ENCODE peak calls at places on chromosomes 16 and 17, in ten cellular contexts. One of them, this sample, is unnamed.

GRCh38 chr16:17283022-17283421 is 187.7 kb downstream of the XYLT1 start:
- DNase-seq in body of pancreas: no peak
- DNase-seq in globus pallidus: no peak
- DNase-seq in mucosa of descending colon: no peak
- DNase-seq in mesendoderm: no peak
- DNase-seq in PC-9: no peak
- DNase-seq in NCI-H1436: no peak
- DNase-seq in AG08395: no peak
- DNase-seq in HEK293T: no peak
- DNase-seq in CD8-positive, alpha-beta memory T cell: no peak
- DNase-seq in this sample: no peak

GRCh38 chr17:51795401-51795800 is 363.1 kb downstream of the CA10 start:
- DNase-seq in CD8-positive, alpha-beta memory T cell: no peak
- DNase-seq in mesendoderm: no peak
- DNase-seq in AG08395: no peak
- DNase-seq in mucosa of descending colon: no peak
- DNase-seq in body of pancreas: no peak
- DNase-seq in PC-9: no peak
- DNase-seq in NCI-H1436: no peak
- DNase-seq in globus pallidus: no peak
- DNase-seq in HEK293T: no peak
- DNase-seq in this sample: no peak

GRCh38 chr16:10314811-10315210 is 71.0 kb upstream of the ATF7IP2 start:
- DNase-seq in PC-9: no peak
- DNase-seq in mesendoderm: peak
- DNase-seq in AG08395: no peak
- DNase-seq in CD8-positive, alpha-beta memory T cell: no peak
- DNase-seq in HEK293T: no peak
- DNase-seq in globus pallidus: peak
- DNase-seq in NCI-H1436: no peak
- DNase-seq in mucosa of descending colon: no peak
- DNase-seq in body of pancreas: no peak
- DNase-seq in this sample: no peak

GRCh38 chr17:49002766-49003165 is 5.6 kb downstream of the IGF2BP1 start:
- DNase-seq in CD8-positive, alpha-beta memory T cell: no peak
- DNase-seq in AG08395: no peak
- DNase-seq in HEK293T: no peak
- DNase-seq in mucosa of descending colon: no peak
- DNase-seq in PC-9: no peak
- DNase-seq in mesendoderm: no peak
- DNase-seq in body of pancreas: no peak
- DNase-seq in globus pallidus: no peak
- DNase-seq in NCI-H1436: no peak
- DNase-seq in this sample: no peak

GRCh38 chr17:6643460-6644125 is 2.7 kb downstream of the TXNDC17 start:
- DNase-seq in CD8-positive, alpha-beta memory T cell: no peak
- DNase-seq in globus pallidus: no peak
- DNase-seq in body of pancreas: no peak
- DNase-seq in AG08395: peak
- DNase-seq in NCI-H1436: no peak
- DNase-seq in mesendoderm: no peak
- DNase-seq in PC-9: no peak
- DNase-seq in mucosa of descending colon: no peak
- DNase-seq in HEK293T: no peak
- DNase-seq in this sample: no peak

GRCh38 chr17:64780096-64781012 is 118.2 kb upstream of the SMURF2 start:
- DNase-seq in body of pancreas: peak
- DNase-seq in HEK293T: no peak
- DNase-seq in PC-9: peak
- DNase-seq in globus pallidus: no peak
- DNase-seq in mucosa of descending colon: peak
- DNase-seq in CD8-positive, alpha-beta memory T cell: peak
- DNase-seq in AG08395: no peak
- DNase-seq in mesendoderm: peak
- DNase-seq in NCI-H1436: peak
- DNase-seq in this sample: no peak

GRCh38 chr16:85579199-85579598 is 33.9 kb upstream of the GSE1 start:
- DNase-seq in NCI-H1436: no peak
- DNase-seq in AG08395: no peak
- DNase-seq in mucosa of descending colon: no peak
- DNase-seq in globus pallidus: no peak
- DNase-seq in HEK293T: no peak
- DNase-seq in PC-9: no peak
- DNase-seq in CD8-positive, alpha-beta memory T cell: no peak
- DNase-seq in mesendoderm: peak
- DNase-seq in body of pancreas: no peak
- DNase-seq in this sample: no peak

GRCh38 chr16:27189335-27189972 is 13.9 kb upstream of the KDM8 start:
- DNase-seq in mesendoderm: peak
- DNase-seq in mucosa of descending colon: no peak
- DNase-seq in CD8-positive, alpha-beta memory T cell: no peak
- DNase-seq in globus pallidus: no peak
- DNase-seq in HEK293T: no peak
- DNase-seq in NCI-H1436: no peak
- DNase-seq in AG08395: no peak
- DNase-seq in PC-9: no peak
- DNase-seq in body of pancreas: peak
- DNase-seq in this sample: no peak

GRCh38 chr17:83183150-83183820 is 103.9 kb downstream of the METRNL start:
- DNase-seq in mesendoderm: no peak
- DNase-seq in globus pallidus: no peak
- DNase-seq in mucosa of descending colon: peak
- DNase-seq in PC-9: no peak
- DNase-seq in HEK293T: no peak
- DNase-seq in NCI-H1436: no peak
- DNase-seq in AG08395: no peak
- DNase-seq in body of pancreas: peak
- DNase-seq in CD8-positive, alpha-beta memory T cell: no peak
- DNase-seq in this sample: no peak

GRCh38 chr17:17836250-17836817 is 452 bp downstream of the SREBF1 start:
- DNase-seq in HEK293T: peak
- DNase-seq in globus pallidus: peak
- DNase-seq in mucosa of descending colon: peak
- DNase-seq in mesendoderm: peak
- DNase-seq in PC-9: peak
- DNase-seq in AG08395: peak
- DNase-seq in body of pancreas: peak
- DNase-seq in CD8-positive, alpha-beta memory T cell: peak
- DNase-seq in NCI-H1436: peak
- DNase-seq in this sample: peak

GRCh38 chr17:57344261-57344660 is 87.9 kb downstream of the MSI2 start:
- DNase-seq in body of pancreas: no peak
- DNase-seq in globus pallidus: no peak
- DNase-seq in mucosa of descending colon: no peak
- DNase-seq in NCI-H1436: no peak
- DNase-seq in mesendoderm: no peak
- DNase-seq in HEK293T: no peak
- DNase-seq in CD8-positive, alpha-beta memory T cell: no peak
- DNase-seq in AG08395: no peak
- DNase-seq in PC-9: no peak
- DNase-seq in this sample: no peak

GRCh38 chr16:7452090-7452489 is 119.4 kb downstream of the RBFOX1 start:
- DNase-seq in mesendoderm: no peak
- DNase-seq in CD8-positive, alpha-beta memory T cell: no peak
- DNase-seq in body of pancreas: no peak
- DNase-seq in AG08395: no peak
- DNase-seq in mucosa of descending colon: no peak
- DNase-seq in HEK293T: no peak
- DNase-seq in globus pallidus: no peak
- DNase-seq in PC-9: no peak
- DNase-seq in NCI-H1436: no peak
- DNase-seq in this sample: no peak

GRCh38 chr16:2212362-2213324 is 2.0 kb upstream of the BRICD5 start:
- DNase-seq in mesendoderm: peak
- DNase-seq in body of pancreas: peak
- DNase-seq in HEK293T: no peak
- DNase-seq in NCI-H1436: no peak
- DNase-seq in mucosa of descending colon: peak
- DNase-seq in globus pallidus: no peak
- DNase-seq in AG08395: no peak
- DNase-seq in PC-9: peak
- DNase-seq in CD8-positive, alpha-beta memory T cell: no peak
- DNase-seq in this sample: no peak

GRCh38 chr17:3695723-3696411 is at the start of gene P2RX5:
- DNase-seq in NCI-H1436: no peak
- DNase-seq in PC-9: no peak
- DNase-seq in body of pancreas: peak
- DNase-seq in HEK293T: no peak
- DNase-seq in AG08395: no peak
- DNase-seq in globus pallidus: no peak
- DNase-seq in mucosa of descending colon: peak
- DNase-seq in mesendoderm: peak
- DNase-seq in CD8-positive, alpha-beta memory T cell: peak
- DNase-seq in this sample: no peak

GRCh38 chr17:76982408-76983074 is 114.3 kb downstream of the MGAT5B start:
- DNase-seq in globus pallidus: no peak
- DNase-seq in CD8-positive, alpha-beta memory T cell: no peak
- DNase-seq in NCI-H1436: peak
- DNase-seq in PC-9: no peak
- DNase-seq in mesendoderm: no peak
- DNase-seq in body of pancreas: no peak
- DNase-seq in HEK293T: no peak
- DNase-seq in AG08395: no peak
- DNase-seq in mucosa of descending colon: peak
- DNase-seq in this sample: no peak

GRCh38 chr17:27986805-27987684 is 55.4 kb upstream of the NLK start:
- DNase-seq in body of pancreas: no peak
- DNase-seq in PC-9: no peak
- DNase-seq in mucosa of descending colon: no peak
- DNase-seq in mesendoderm: no peak
- DNase-seq in AG08395: no peak
- DNase-seq in HEK293T: no peak
- DNase-seq in globus pallidus: no peak
- DNase-seq in CD8-positive, alpha-beta memory T cell: no peak
- DNase-seq in NCI-H1436: no peak
- DNase-seq in this sample: no peak

GRCh38 chr16:4788489-4788889 is 344 bp upstream of the SEPTIN12 start:
- DNase-seq in mesendoderm: no peak
- DNase-seq in HEK293T: no peak
- DNase-seq in PC-9: no peak
- DNase-seq in mucosa of descending colon: no peak
- DNase-seq in CD8-positive, alpha-beta memory T cell: no peak
- DNase-seq in body of pancreas: peak
- DNase-seq in globus pallidus: no peak
- DNase-seq in NCI-H1436: no peak
- DNase-seq in AG08395: no peak
- DNase-seq in this sample: peak

GRCh38 chr16:81473561-81473960 is 29.0 kb downstream of the CMIP start:
- DNase-seq in CD8-positive, alpha-beta memory T cell: no peak
- DNase-seq in body of pancreas: no peak
- DNase-seq in globus pallidus: no peak
- DNase-seq in PC-9: no peak
- DNase-seq in mesendoderm: no peak
- DNase-seq in mucosa of descending colon: no peak
- DNase-seq in AG08395: no peak
- DNase-seq in HEK293T: no peak
- DNase-seq in NCI-H1436: no peak
- DNase-seq in this sample: no peak

GRCh38 chr16:21727344-21727743 is 63.6 kb downstream of the OTOA start:
- DNase-seq in PC-9: no peak
- DNase-seq in body of pancreas: no peak
- DNase-seq in mucosa of descending colon: no peak
- DNase-seq in NCI-H1436: no peak
- DNase-seq in mesendoderm: no peak
- DNase-seq in HEK293T: no peak
- DNase-seq in CD8-positive, alpha-beta memory T cell: no peak
- DNase-seq in AG08395: no peak
- DNase-seq in globus pallidus: no peak
- DNase-seq in this sample: no peak

GRCh38 chr17:31211352-31212012 is 85.6 kb downstream of the OMG start:
- DNase-seq in mucosa of descending colon: no peak
- DNase-seq in CD8-positive, alpha-beta memory T cell: no peak
- DNase-seq in body of pancreas: no peak
- DNase-seq in AG08395: no peak
- DNase-seq in globus pallidus: no peak
- DNase-seq in HEK293T: no peak
- DNase-seq in NCI-H1436: no peak
- DNase-seq in PC-9: no peak
- DNase-seq in mesendoderm: no peak
- DNase-seq in this sample: no peak

GRCh38 chr16:2016407-2016922 is 3.1 kb upstream of the NPW start:
- DNase-seq in CD8-positive, alpha-beta memory T cell: no peak
- DNase-seq in mesendoderm: peak
- DNase-seq in PC-9: no peak
- DNase-seq in HEK293T: no peak
- DNase-seq in AG08395: no peak
- DNase-seq in body of pancreas: no peak
- DNase-seq in globus pallidus: no peak
- DNase-seq in NCI-H1436: no peak
- DNase-seq in mucosa of descending colon: no peak
- DNase-seq in this sample: no peak

GRCh38 chr17:43584666-43585102 is 38.5 kb upstream of the ETV4 start:
- DNase-seq in body of pancreas: no peak
- DNase-seq in mucosa of descending colon: no peak
- DNase-seq in NCI-H1436: no peak
- DNase-seq in globus pallidus: no peak
- DNase-seq in CD8-positive, alpha-beta memory T cell: no peak
- DNase-seq in HEK293T: no peak
- DNase-seq in PC-9: no peak
- DNase-seq in mesendoderm: no peak
- DNase-seq in AG08395: no peak
- DNase-seq in this sample: no peak

GRCh38 chr17:55168970-55169687 is 95.6 kb upstream of the HLF start:
- DNase-seq in NCI-H1436: no peak
- DNase-seq in CD8-positive, alpha-beta memory T cell: no peak
- DNase-seq in mesendoderm: no peak
- DNase-seq in globus pallidus: no peak
- DNase-seq in HEK293T: no peak
- DNase-seq in PC-9: no peak
- DNase-seq in AG08395: no peak
- DNase-seq in body of pancreas: no peak
- DNase-seq in mucosa of descending colon: no peak
- DNase-seq in this sample: no peak

GRCh38 chr16:75265911-75266701 is 14.7 kb upstream of the BCAR1 start:
- DNase-seq in mesendoderm: peak
- DNase-seq in PC-9: peak
- DNase-seq in HEK293T: peak
- DNase-seq in NCI-H1436: peak
- DNase-seq in AG08395: peak
- DNase-seq in body of pancreas: peak
- DNase-seq in CD8-positive, alpha-beta memory T cell: no peak
- DNase-seq in globus pallidus: no peak
- DNase-seq in mucosa of descending colon: peak
- DNase-seq in this sample: peak

GRCh38 chr17:61635913-61636432 is 45.0 kb upstream of the NACA2 start:
- DNase-seq in CD8-positive, alpha-beta memory T cell: peak
- DNase-seq in AG08395: peak
- DNase-seq in mucosa of descending colon: no peak
- DNase-seq in HEK293T: peak
- DNase-seq in NCI-H1436: peak
- DNase-seq in mesendoderm: peak
- DNase-seq in body of pancreas: peak
- DNase-seq in globus pallidus: peak
- DNase-seq in PC-9: peak
- DNase-seq in this sample: no peak

GRCh38 chr17:40417258-40417608 is 463 bp downstream of the TOP2A start:
- DNase-seq in mesendoderm: peak
- DNase-seq in HEK293T: peak
- DNase-seq in mucosa of descending colon: no peak
- DNase-seq in body of pancreas: no peak
- DNase-seq in globus pallidus: no peak
- DNase-seq in CD8-positive, alpha-beta memory T cell: no peak
- DNase-seq in NCI-H1436: no peak
- DNase-seq in AG08395: no peak
- DNase-seq in PC-9: no peak
- DNase-seq in this sample: no peak

GRCh38 chr16:58121132-58121531 is 8.0 kb downstream of the CFAP20 start:
- DNase-seq in CD8-positive, alpha-beta memory T cell: no peak
- DNase-seq in globus pallidus: no peak
- DNase-seq in NCI-H1436: no peak
- DNase-seq in PC-9: no peak
- DNase-seq in mucosa of descending colon: no peak
- DNase-seq in mesendoderm: no peak
- DNase-seq in AG08395: no peak
- DNase-seq in body of pancreas: no peak
- DNase-seq in HEK293T: no peak
- DNase-seq in this sample: no peak

GRCh38 chr16:83806036-83806435 is 1.7 kb upstream of the HSBP1 start:
- DNase-seq in PC-9: no peak
- DNase-seq in NCI-H1436: no peak
- DNase-seq in AG08395: no peak
- DNase-seq in CD8-positive, alpha-beta memory T cell: no peak
- DNase-seq in HEK293T: no peak
- DNase-seq in mucosa of descending colon: no peak
- DNase-seq in mesendoderm: no peak
- DNase-seq in body of pancreas: no peak
- DNase-seq in globus pallidus: no peak
- DNase-seq in this sample: no peak